ENCODE peak calls at places on chromosome 22, in nine cellular contexts. F is iPS-NIHi11; N is tibial nerve; L is CD8-positive, alpha-beta memory T cell; X is GOT3; S is transverse colon; H is fibroblast of lung; T is PC-3; U is tibial artery. W is an unnamed sample.

GRCh38 chr22:16917144-16918003 is 90.6 kb downstream of the GAB4 start:
- DNase-seq in N (peak; percentile 73), L (peak; percentile 46), X (no peak), U (peak; percentile 36), H (peak; percentile 4), F (peak; percentile 50), T (peak; percentile 56), S (peak; percentile 47), W (peak; percentile 47)

GRCh38 chr22:28016781-28017557 is 97.9 kb upstream of the PITPNB start:
- DNase-seq in S (peak; percentile 5), L (no peak), T (no peak), H (no peak), U (peak; percentile 18), N (no peak), F (no peak), X (no peak), W (no peak)

GRCh38 chr22:37499789-37500188 is 13.6 kb upstream of the MFNG start:
- DNase-seq in H (no peak), T (no peak), S (no peak), L (no peak), X (no peak), U (no peak), F (no peak), N (no peak), W (no peak)

GRCh38 chr22:45462034-45462655 is 40.5 kb upstream of the FBLN1 start:
- DNase-seq in F (peak; percentile 71), T (no peak), X (no peak), H (no peak), U (no peak), L (no peak), S (no peak), N (no peak), W (no peak)

GRCh38 chr22:38066381-38067027 is 9.3 kb downstream of the PICK1 start:
- DNase-seq in F (no peak), N (no peak), S (no peak), U (no peak), T (no peak), H (no peak), X (no peak), L (no peak), W (no peak)

GRCh38 chr22:22931557-22932270 is 44.1 kb downstream of the IGLL5 start:
- DNase-seq in F (no peak), X (no peak), N (no peak), H (no peak), U (no peak), T (no peak), S (peak; percentile 75), L (no peak), W (no peak)

GRCh38 chr22:35043932-35044319 is 22.0 kb upstream of the ISX start:
- DNase-seq in H (no peak), T (no peak), S (no peak), U (no peak), L (no peak), X (no peak), N (no peak), F (no peak), W (no peak)

GRCh38 chr22:30041475-30041874 is 38.8 kb upstream of the HORMAD2 start:
- DNase-seq in T (no peak), H (no peak), U (no peak), F (no peak), N (no peak), S (no peak), X (no peak), L (no peak), W (no peak)

GRCh38 chr22:24455751-24456426 is 28.5 kb downstream of the ADORA2A start:
- DNase-seq in H (no peak), N (peak; percentile 24), L (no peak), F (no peak), U (no peak), S (no peak), T (no peak), X (no peak), W (no peak)

GRCh38 chr22:31211862-31212730 is at the start of gene LIMK2:
- DNase-seq in F (peak; percentile 100), U (peak; percentile 91), X (peak; percentile 65), L (peak; percentile 97), N (peak; percentile 92), S (peak; percentile 99), T (peak; percentile 83), H (peak; percentile 76), W (peak; percentile 99)

GRCh38 chr22:48896766-48897637 is 930.7 kb downstream of the BRD1 start:
- DNase-seq in U (no peak), N (no peak), S (no peak), L (no peak), X (no peak), F (no peak), H (no peak), T (no peak), W (no peak)

GRCh38 chr22:24001314-24001713 is 3.9 kb downstream of the GSTT4 start:
- DNase-seq in U (no peak), T (no peak), N (no peak), L (no peak), H (no peak), S (no peak), F (peak; percentile 81), X (no peak), W (no peak)

W was measured in nephron progenitor cell.